ENCODE peak calls at places on chromosome 5, in five cellular contexts. One of them, this sample, is unnamed.
A peak's percentile ranks its signal among the peaks of the same experiment; 100 is the strongest.

GRCh38 chr5:140481758-140482157 is 65.7 kb upstream of the EIF4EBP3 start:
- DNase-seq in effector memory CD4-positive, alpha-beta T cell: no peak
- DNase-seq in astrocyte of the cerebellum: peak; percentile 32
- DNase-seq in cardiac fibroblast: peak; percentile 74
- DNase-seq in AG04450: no peak
- DNase-seq in this sample: no peak

GRCh38 chr5:35197351-35197750 is 32.9 kb downstream of the PRLR start:
- DNase-seq in cardiac fibroblast: no peak
- DNase-seq in effector memory CD4-positive, alpha-beta T cell: no peak
- DNase-seq in astrocyte of the cerebellum: no peak
- DNase-seq in AG04450: no peak
- DNase-seq in this sample: no peak

GRCh38 chr5:1747079-1747802 is 52.4 kb downstream of the MRPL36 start:
- DNase-seq in AG04450: no peak
- DNase-seq in astrocyte of the cerebellum: no peak
- DNase-seq in cardiac fibroblast: no peak
- DNase-seq in effector memory CD4-positive, alpha-beta T cell: no peak
- DNase-seq in this sample: no peak

GRCh38 chr5:129223178-129223577 is 128.6 kb downstream of the ISOC1 start:
- DNase-seq in astrocyte of the cerebellum: no peak
- DNase-seq in effector memory CD4-positive, alpha-beta T cell: no peak
- DNase-seq in cardiac fibroblast: no peak
- DNase-seq in AG04450: no peak
- DNase-seq in this sample: no peak

GRCh38 chr5:140073296-140073695 is 30.2 kb upstream of the NRG2 start:
- DNase-seq in cardiac fibroblast: peak; percentile 33
- DNase-seq in effector memory CD4-positive, alpha-beta T cell: no peak
- DNase-seq in astrocyte of the cerebellum: peak; percentile 12
- DNase-seq in AG04450: no peak
- DNase-seq in this sample: no peak

GRCh38 chr5:113507601-113508000 is 5.9 kb upstream of the YTHDC2 start:
- DNase-seq in effector memory CD4-positive, alpha-beta T cell: no peak
- DNase-seq in cardiac fibroblast: no peak
- DNase-seq in astrocyte of the cerebellum: no peak
- DNase-seq in AG04450: no peak
- DNase-seq in this sample: no peak

GRCh38 chr5:32506251-32506661 is 61.7 kb upstream of the ZFR start:
- DNase-seq in effector memory CD4-positive, alpha-beta T cell: no peak
- DNase-seq in AG04450: no peak
- DNase-seq in astrocyte of the cerebellum: no peak
- DNase-seq in cardiac fibroblast: peak; percentile 52
- DNase-seq in this sample: no peak

GRCh38 chr5:16131878-16132277 is 47.7 kb downstream of the MARCHF11 start:
- DNase-seq in astrocyte of the cerebellum: no peak
- DNase-seq in effector memory CD4-positive, alpha-beta T cell: no peak
- DNase-seq in cardiac fibroblast: no peak
- DNase-seq in AG04450: no peak
- DNase-seq in this sample: no peak

GRCh38 chr5:175876107-175876506 is 4.7 kb downstream of the CPLX2 start:
- DNase-seq in AG04450: no peak
- DNase-seq in cardiac fibroblast: no peak
- DNase-seq in astrocyte of the cerebellum: no peak
- DNase-seq in effector memory CD4-positive, alpha-beta T cell: no peak
- DNase-seq in this sample: no peak

GRCh38 chr5:39532511-39532910 is 107.7 kb upstream of the DAB2 start:
- DNase-seq in AG04450: no peak
- DNase-seq in astrocyte of the cerebellum: no peak
- DNase-seq in effector memory CD4-positive, alpha-beta T cell: no peak
- DNase-seq in cardiac fibroblast: no peak
- DNase-seq in this sample: no peak

GRCh38 chr5:147935032-147935431 is 28.7 kb upstream of the C5orf46 start:
- DNase-seq in astrocyte of the cerebellum: peak; percentile 58
- DNase-seq in cardiac fibroblast: peak; percentile 55
- DNase-seq in effector memory CD4-positive, alpha-beta T cell: no peak
- DNase-seq in AG04450: no peak
- DNase-seq in this sample: no peak

GRCh38 chr5:176533894-176534611 is 3.1 kb downstream of the RNF44 start:
- DNase-seq in effector memory CD4-positive, alpha-beta T cell: peak; percentile 30
- DNase-seq in AG04450: no peak
- DNase-seq in astrocyte of the cerebellum: no peak
- DNase-seq in cardiac fibroblast: no peak
- DNase-seq in this sample: no peak

GRCh38 chr5:68740204-68740910 is 353.5 kb upstream of the SLC30A5 start:
- DNase-seq in astrocyte of the cerebellum: no peak
- DNase-seq in cardiac fibroblast: no peak
- DNase-seq in AG04450: no peak
- DNase-seq in effector memory CD4-positive, alpha-beta T cell: no peak
- DNase-seq in this sample: no peak

GRCh38 chr5:147750065-147750464 is 32.5 kb downstream of the JAKMIP2 start:
- DNase-seq in AG04450: no peak
- DNase-seq in effector memory CD4-positive, alpha-beta T cell: no peak
- DNase-seq in cardiac fibroblast: no peak
- DNase-seq in astrocyte of the cerebellum: no peak
- DNase-seq in this sample: no peak

GRCh38 chr5:141757402-141757801 is 75.4 kb upstream of the ARAP3 start:
- DNase-seq in cardiac fibroblast: peak; percentile 58
- DNase-seq in AG04450: no peak
- DNase-seq in astrocyte of the cerebellum: no peak
- DNase-seq in effector memory CD4-positive, alpha-beta T cell: no peak
- DNase-seq in this sample: no peak

GRCh38 chr5:90506221-90506620 is 23.2 kb downstream of the LYSMD3 start:
- DNase-seq in effector memory CD4-positive, alpha-beta T cell: no peak
- DNase-seq in AG04450: no peak
- DNase-seq in cardiac fibroblast: no peak
- DNase-seq in astrocyte of the cerebellum: no peak
- DNase-seq in this sample: no peak

GRCh38 chr5:35345222-35345621 is 114.9 kb upstream of the PRLR start:
- DNase-seq in AG04450: no peak
- DNase-seq in astrocyte of the cerebellum: no peak
- DNase-seq in effector memory CD4-positive, alpha-beta T cell: no peak
- DNase-seq in cardiac fibroblast: peak; percentile 16
- DNase-seq in this sample: no peak

GRCh38 chr5:54944364-54944763 is 41.0 kb downstream of the ESM1 start:
- DNase-seq in cardiac fibroblast: peak; percentile 65
- DNase-seq in AG04450: peak; percentile 20
- DNase-seq in effector memory CD4-positive, alpha-beta T cell: peak; percentile 20
- DNase-seq in astrocyte of the cerebellum: peak; percentile 19
- DNase-seq in this sample: no peak

GRCh38 chr5:19630875-19631274 is 357.1 kb downstream of the CDH18 start:
- DNase-seq in AG04450: no peak
- DNase-seq in cardiac fibroblast: no peak
- DNase-seq in astrocyte of the cerebellum: no peak
- DNase-seq in effector memory CD4-positive, alpha-beta T cell: no peak
- DNase-seq in this sample: no peak

GRCh38 chr5:90000351-90000750 is 409.2 kb downstream of the CETN3 start:
- DNase-seq in cardiac fibroblast: no peak
- DNase-seq in effector memory CD4-positive, alpha-beta T cell: no peak
- DNase-seq in AG04450: no peak
- DNase-seq in astrocyte of the cerebellum: no peak
- DNase-seq in this sample: no peak

GRCh38 chr5:95816341-95816740 is 6.2 kb downstream of the GLRX start:
- DNase-seq in AG04450: no peak
- DNase-seq in astrocyte of the cerebellum: no peak
- DNase-seq in cardiac fibroblast: no peak
- DNase-seq in effector memory CD4-positive, alpha-beta T cell: no peak
- DNase-seq in this sample: no peak
- H3K4me3 ChIP-seq in AG04450: no peak overlapping the region
- H3K4me3 ChIP-seq in astrocyte of the cerebellum: no peak overlapping the region
- H3K4me3 ChIP-seq in cardiac fibroblast: no peak overlapping the region
- H3K4me3 ChIP-seq in effector memory CD4-positive, alpha-beta T cell: no peak overlapping the region
- H3K4me3 ChIP-seq in this sample: no peak overlapping the region

DNA sequence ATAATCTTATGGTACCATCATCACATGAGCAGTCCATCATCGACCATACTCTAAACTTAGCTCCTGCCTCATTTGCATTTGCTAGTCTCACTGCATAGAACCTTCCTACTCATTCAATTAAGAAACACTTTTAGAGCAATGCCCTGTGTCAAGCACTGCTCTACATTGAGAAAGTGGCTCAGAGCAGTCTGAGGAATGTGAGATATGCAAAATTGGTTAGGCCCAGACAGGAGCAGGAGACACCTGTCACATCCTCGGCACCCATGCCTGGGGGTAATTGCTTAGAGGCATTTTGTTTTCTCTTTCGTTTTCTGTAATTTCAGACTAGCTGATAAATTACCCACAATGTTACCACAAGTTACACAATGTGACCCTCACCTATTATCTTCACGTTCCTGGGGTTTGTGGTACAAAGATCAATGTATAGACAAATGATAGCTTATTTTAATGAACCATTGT is 4.9 kb upstream of the RARS1 start:
- DNase-seq in effector memory CD4-positive, alpha-beta T cell: no peak
- DNase-seq in astrocyte of the cerebellum: no peak
- DNase-seq in AG04450: no peak
- DNase-seq in cardiac fibroblast: no peak
- DNase-seq in this sample: no peak
- H3K4me3 ChIP-seq in effector memory CD4-positive, alpha-beta T cell: no peak overlapping the region
- H3K4me3 ChIP-seq in astrocyte of the cerebellum: no peak overlapping the region
- H3K4me3 ChIP-seq in AG04450: no peak overlapping the region
- H3K4me3 ChIP-seq in cardiac fibroblast: no peak overlapping the region
- H3K4me3 ChIP-seq in this sample: no peak overlapping the region

GRCh38 chr5:180832638-180833068 is 28.4 kb downstream of the ZFP62 start:
- DNase-seq in AG04450: no peak
- DNase-seq in cardiac fibroblast: no peak
- DNase-seq in effector memory CD4-positive, alpha-beta T cell: no peak
- DNase-seq in astrocyte of the cerebellum: no peak
- DNase-seq in this sample: no peak
- H3K4me3 ChIP-seq in AG04450: peak overlapping the region; percentile 73
- H3K4me3 ChIP-seq in cardiac fibroblast: no peak overlapping the region
- H3K4me3 ChIP-seq in effector memory CD4-positive, alpha-beta T cell: peak overlapping the region; percentile 90
- H3K4me3 ChIP-seq in astrocyte of the cerebellum: no peak overlapping the region
- H3K4me3 ChIP-seq in this sample: no peak overlapping the region

DNA sequence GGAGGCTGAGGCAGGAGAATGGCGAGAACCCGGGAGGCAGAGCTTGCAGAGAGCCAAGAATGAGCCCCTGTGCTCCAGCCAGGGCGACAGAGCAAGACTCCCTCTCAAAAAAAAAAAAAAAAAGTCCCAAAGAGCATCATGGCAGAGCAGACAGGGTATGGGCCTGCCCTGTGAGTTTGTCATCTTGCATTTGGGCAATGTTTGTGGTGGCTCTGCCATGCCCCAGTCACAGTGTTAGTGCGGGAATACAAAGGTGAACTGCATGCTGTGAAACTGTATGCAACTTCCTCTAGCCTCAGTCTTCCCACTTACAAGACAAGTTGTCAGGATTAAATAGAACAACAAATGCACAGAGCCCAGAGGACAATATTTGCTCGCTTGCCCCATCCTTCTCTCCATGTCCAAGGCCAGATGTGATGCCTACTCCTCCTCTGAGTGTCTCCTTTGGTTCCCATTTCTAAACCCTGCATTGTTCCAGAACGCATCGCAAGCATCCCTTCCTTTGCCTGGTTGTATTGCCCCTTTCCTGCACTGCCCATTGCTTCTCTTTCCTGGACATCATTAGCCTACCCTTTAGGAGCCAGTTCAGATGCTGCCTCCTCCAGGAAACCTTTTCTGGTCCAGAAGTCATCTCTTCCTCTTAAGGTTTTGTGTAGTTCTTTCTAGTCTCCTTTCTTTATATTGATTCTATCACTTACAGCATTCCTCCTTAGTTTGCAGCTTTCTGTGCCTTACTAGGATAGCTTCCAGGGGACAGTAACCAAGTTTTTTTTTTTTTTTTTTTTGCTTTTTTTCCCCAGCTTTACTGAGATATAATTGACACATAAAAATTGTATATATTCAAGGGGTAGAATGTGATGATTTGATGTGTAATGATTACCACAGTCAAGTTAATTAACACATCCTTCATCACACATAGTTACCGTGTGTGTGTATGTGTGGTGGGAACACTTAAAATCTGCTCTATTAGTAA is 69.0 kb upstream of the TNFAIP8 start:
- DNase-seq in astrocyte of the cerebellum: no peak
- DNase-seq in AG04450: no peak
- DNase-seq in effector memory CD4-positive, alpha-beta T cell: no peak
- DNase-seq in cardiac fibroblast: no peak
- DNase-seq in this sample: no peak
- H3K4me3 ChIP-seq in astrocyte of the cerebellum: no peak overlapping the region
- H3K4me3 ChIP-seq in AG04450: no peak overlapping the region
- H3K4me3 ChIP-seq in effector memory CD4-positive, alpha-beta T cell: peak overlapping the region; percentile 45
- H3K4me3 ChIP-seq in cardiac fibroblast: no peak overlapping the region
- H3K4me3 ChIP-seq in this sample: no peak overlapping the region

GRCh38 chr5:73625905-73626811 is at the start of gene ARHGEF28:
- DNase-seq in astrocyte of the cerebellum: no peak
- DNase-seq in AG04450: no peak
- DNase-seq in cardiac fibroblast: peak; percentile 66
- DNase-seq in effector memory CD4-positive, alpha-beta T cell: no peak
- DNase-seq in this sample: no peak
- H3K4me3 ChIP-seq in astrocyte of the cerebellum: peak within 1 kb of the TSS; percentile 74
- H3K4me3 ChIP-seq in AG04450: peak within 1 kb of the TSS; percentile 84
- H3K4me3 ChIP-seq in cardiac fibroblast: peak within 1 kb of the TSS; percentile 89
- H3K4me3 ChIP-seq in effector memory CD4-positive, alpha-beta T cell: peak within 1 kb of the TSS; percentile 25
- H3K4me3 ChIP-seq in this sample: peak within 1 kb of the TSS; percentile 96

GRCh38 chr5:172766287-172767104 is 4.5 kb downstream of the DUSP1 start:
- DNase-seq in cardiac fibroblast: peak; percentile 93
- DNase-seq in AG04450: no peak
- DNase-seq in astrocyte of the cerebellum: peak; percentile 87
- DNase-seq in effector memory CD4-positive, alpha-beta T cell: peak; percentile 55
- DNase-seq in this sample: no peak
- H3K4me3 ChIP-seq in cardiac fibroblast: peak overlapping the region; percentile 66
- H3K4me3 ChIP-seq in AG04450: peak overlapping the region; percentile 100
- H3K4me3 ChIP-seq in astrocyte of the cerebellum: peak overlapping the region; percentile 69
- H3K4me3 ChIP-seq in effector memory CD4-positive, alpha-beta T cell: no peak overlapping the region
- H3K4me3 ChIP-seq in this sample: peak overlapping the region; percentile 14

GRCh38 chr5:8333977-8334376 is 465.0 kb downstream of the MTRR start:
- DNase-seq in AG04450: no peak
- DNase-seq in effector memory CD4-positive, alpha-beta T cell: no peak
- DNase-seq in astrocyte of the cerebellum: no peak
- DNase-seq in cardiac fibroblast: peak; percentile 2
- DNase-seq in this sample: no peak
- H3K4me3 ChIP-seq in AG04450: no peak overlapping the region
- H3K4me3 ChIP-seq in effector memory CD4-positive, alpha-beta T cell: no peak overlapping the region
- H3K4me3 ChIP-seq in astrocyte of the cerebellum: no peak overlapping the region
- H3K4me3 ChIP-seq in cardiac fibroblast: no peak overlapping the region
- H3K4me3 ChIP-seq in this sample: no peak overlapping the region